ENCODE peak calls at places on chromosomes 6 and 20, in eight cellular contexts. X is AG04450, H is ascending aorta, B is PC-3, M is kidney, S is lower lobe of right lung, N is heart left ventricle, A is heart right ventricle. L is an unnamed sample.

GRCh38 chr6:40743690-40744446 is 156.7 kb upstream of the LRFN2 start:
- DNase-seq in X (no peak), H (no peak), B (no peak), M (no peak), S (no peak), N (no peak), A (no peak), L (no peak)

GRCh38 chr6:163449076-163449475 is 34.6 kb downstream of the QKI start:
- DNase-seq in X (no peak), H (no peak), B (no peak), M (no peak), S (no peak), N (no peak), A (no peak), L (no peak)

GRCh38 chr6:137165375-137166246 is 7.8 kb downstream of the IL22RA2 start:
- DNase-seq in X (no peak), H (no peak), B (peak), M (no peak), S (no peak), N (no peak), A (no peak), L (peak)

GRCh38 chr6:73782911-73783310 is 86.9 kb downstream of the CD109 start:
- DNase-seq in X (no peak), H (no peak), B (no peak), M (no peak), S (no peak), N (no peak), A (no peak), L (no peak)

GRCh38 chr6:133637436-133637835 is 251.5 kb upstream of the TCF21 start:
- DNase-seq in X (no peak), H (no peak), B (no peak), M (no peak), S (no peak), N (no peak), A (no peak), L (no peak)

GRCh38 chr6:40417031-40417430 is 170.1 kb downstream of the LRFN2 start:
- DNase-seq in X (no peak), H (no peak), B (no peak), M (no peak), S (no peak), N (peak), A (peak), L (no peak)

GRCh38 chr6:129638055-129639019 is 71.6 kb downstream of the ARHGAP18 start:
- DNase-seq in X (peak), H (no peak), B (no peak), M (no peak), S (no peak), N (no peak), A (peak), L (no peak)

GRCh38 chr6:166269301-166270039 is 38.7 kb downstream of the PRR18 start:
- DNase-seq in X (no peak), H (no peak), B (no peak), M (no peak), S (no peak), N (no peak), A (no peak), L (no peak)

GRCh38 chr6:65199121-65199520 is 507.9 kb downstream of the EYS start:
- DNase-seq in X (no peak), H (no peak), B (peak), M (no peak), S (no peak), N (no peak), A (no peak), L (no peak)

GRCh38 chr20:62141397-62142251 is 1.6 kb downstream of the PSMA7 start:
- DNase-seq in X (no peak), H (no peak), B (peak), M (no peak), S (no peak), N (no peak), A (no peak), L (peak)

GRCh38 chr20:51750037-51750769 is 18.0 kb downstream of the ATP9A start:
- DNase-seq in X (peak), H (peak), B (peak), M (peak), S (peak), N (peak), A (peak), L (peak)

GRCh38 chr6:166942393-166943168 is 13.8 kb downstream of the RNASET2 start:
- DNase-seq in X (no peak), H (no peak), B (no peak), M (no peak), S (peak), N (no peak), A (no peak), L (no peak)

GRCh38 chr6:11324453-11325023 is 92.1 kb upstream of the NEDD9 start:
- DNase-seq in X (no peak), H (no peak), B (no peak), M (no peak), S (no peak), N (no peak), A (no peak), L (no peak)

DNA sequence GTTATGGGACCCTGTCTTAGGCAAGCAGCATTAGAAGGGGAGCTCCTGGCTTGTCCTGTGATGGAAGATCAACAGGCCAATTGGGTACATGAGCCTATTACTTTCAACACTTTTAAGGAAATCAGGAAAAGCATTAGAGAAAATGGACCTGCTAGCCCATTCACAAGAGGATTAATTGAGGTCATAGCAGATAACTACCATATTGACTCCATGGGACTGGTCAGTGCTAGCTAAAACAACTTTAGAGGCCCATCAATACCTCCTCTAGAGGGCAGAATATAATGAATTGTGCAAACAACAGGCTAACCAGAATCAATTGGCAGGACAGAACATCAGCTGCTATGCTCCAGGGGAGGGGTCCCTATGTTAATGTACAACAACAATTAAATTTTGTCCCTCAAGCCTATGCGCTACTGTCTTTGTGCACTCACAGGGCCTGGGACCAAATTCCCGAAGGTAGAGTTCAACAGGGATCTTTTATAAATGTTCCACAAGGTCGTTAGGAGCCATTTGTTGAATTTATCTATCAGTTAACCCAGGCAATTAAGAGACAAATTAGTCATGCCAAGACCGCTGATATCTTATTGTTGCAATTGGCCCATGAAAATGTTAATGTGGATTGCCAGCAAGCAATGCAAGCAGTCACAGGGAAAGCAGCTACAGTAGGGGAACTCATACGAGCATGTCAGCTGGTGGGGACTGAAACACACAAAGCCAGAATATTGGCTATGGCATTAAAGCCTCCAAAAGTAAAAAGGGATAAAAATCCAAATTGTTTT is 106.6 kb upstream of the BTN3A2 start:
- DNase-seq in X (no peak), H (no peak), B (peak), M (no peak), S (no peak), N (no peak), A (no peak), L (no peak)
- H3K4me3 ChIP-seq in X (no peak), H (no peak), B (no peak), M (no peak), S (no peak), N (no peak), A (no peak), L (no peak)

DNA sequence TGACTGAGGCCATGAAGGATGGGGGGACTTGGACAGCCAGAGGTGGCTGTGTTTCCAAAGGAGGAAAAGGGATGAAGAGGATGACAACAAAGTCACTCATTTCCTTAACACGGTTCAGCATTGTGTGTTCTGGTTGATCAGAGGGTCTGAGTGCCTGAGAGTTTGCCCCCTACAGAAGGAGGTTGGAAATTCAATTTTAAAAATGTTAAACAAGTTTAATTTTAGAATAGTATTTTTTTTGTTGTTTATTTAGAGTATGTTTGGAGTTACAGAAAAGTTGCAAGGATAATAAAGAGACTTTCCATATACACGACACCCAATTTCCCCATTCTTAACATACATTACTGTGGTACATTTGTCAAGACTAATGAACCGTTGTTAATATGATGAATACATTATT is 10.3 kb upstream of the VAPB start:
- DNase-seq in X (no peak), H (no peak), B (no peak), M (no peak), S (no peak), N (no peak), A (no peak), L (no peak)
- TF ChIP-seq CTCF in X (peak), H (no peak), B (peak), M (no peak), S (no peak), N (no peak), A (no peak), L (peak)

DNA sequence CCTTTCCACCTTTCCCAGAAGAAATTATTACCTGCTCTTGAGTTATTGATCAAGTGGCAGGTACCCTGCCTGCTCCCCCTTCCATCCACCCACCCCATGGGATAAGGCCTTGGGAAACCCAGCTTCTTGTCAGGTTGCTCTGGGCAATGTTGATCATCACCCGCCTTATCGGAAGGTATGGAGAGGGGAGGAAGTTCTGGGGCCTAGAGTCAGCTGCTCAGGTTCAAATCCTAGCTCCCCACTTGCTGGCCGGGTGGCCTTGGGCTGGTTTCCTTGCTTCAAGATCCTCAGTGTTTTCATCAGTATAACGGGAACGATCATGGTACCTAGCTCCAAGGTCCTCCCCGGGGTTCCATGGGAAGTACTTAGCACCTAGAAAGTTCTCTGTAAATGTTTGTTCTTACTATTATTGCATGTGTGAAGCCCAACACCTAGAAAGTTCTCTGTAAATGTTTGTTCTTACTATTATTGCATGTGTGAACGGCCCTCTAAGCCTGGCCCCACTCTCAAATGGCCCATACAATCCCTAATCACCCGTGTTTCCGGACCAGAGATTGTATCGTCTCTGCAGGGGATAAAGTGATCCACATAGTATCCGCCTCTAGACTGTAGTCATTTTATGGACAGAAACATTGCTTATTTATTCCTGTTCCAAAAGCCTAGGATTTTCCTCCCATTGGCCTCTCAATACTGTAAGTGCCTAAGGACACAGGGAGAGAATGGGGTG is 1.1 kb upstream of the PREX1 start:
- DNase-seq in X (no peak), H (no peak), B (no peak), M (no peak), S (no peak), N (no peak), A (no peak), L (no peak)
- H3K4me3 ChIP-seq in X (peak), H (peak), B (peak), M (peak), S (peak), N (peak), A (peak), L (peak)

DNA sequence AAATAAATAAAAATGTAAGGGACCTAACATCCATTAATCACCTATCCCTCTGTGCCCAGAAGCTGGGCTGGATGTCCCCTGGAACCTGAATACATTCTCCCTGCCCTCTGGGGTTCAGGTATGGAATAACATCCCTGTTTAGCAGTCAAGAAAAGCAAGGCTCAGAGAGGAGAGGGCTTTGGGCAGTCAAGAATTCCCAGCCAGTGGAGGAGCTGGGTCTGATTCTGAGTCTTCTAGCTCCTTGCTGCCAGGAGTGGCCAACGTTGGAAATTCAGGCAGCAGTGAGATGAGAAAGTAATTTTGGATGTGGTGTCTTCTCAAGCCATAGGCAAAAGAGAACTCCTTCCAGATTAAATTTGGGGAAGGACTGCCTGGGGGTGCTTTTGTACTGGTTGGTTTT is 42.6 kb upstream of the ZNFX1 start:
- DNase-seq in X (no peak), H (no peak), B (peak), M (no peak), S (no peak), N (no peak), A (no peak), L (peak)
- TF ChIP-seq CTCF in X (peak), H (no peak), B (peak), M (no peak), S (peak), N (peak), A (no peak), L (peak)

GRCh38 chr6:7697820-7698623 is 27.9 kb upstream of the BMP6 start:
- DNase-seq in X (peak), H (peak), B (peak), M (no peak), S (no peak), N (peak), A (peak), L (peak)
- H3K4me3 ChIP-seq in X (peak), H (peak), B (peak), M (no peak), S (no peak), N (no peak), A (no peak), L (peak)

DNA sequence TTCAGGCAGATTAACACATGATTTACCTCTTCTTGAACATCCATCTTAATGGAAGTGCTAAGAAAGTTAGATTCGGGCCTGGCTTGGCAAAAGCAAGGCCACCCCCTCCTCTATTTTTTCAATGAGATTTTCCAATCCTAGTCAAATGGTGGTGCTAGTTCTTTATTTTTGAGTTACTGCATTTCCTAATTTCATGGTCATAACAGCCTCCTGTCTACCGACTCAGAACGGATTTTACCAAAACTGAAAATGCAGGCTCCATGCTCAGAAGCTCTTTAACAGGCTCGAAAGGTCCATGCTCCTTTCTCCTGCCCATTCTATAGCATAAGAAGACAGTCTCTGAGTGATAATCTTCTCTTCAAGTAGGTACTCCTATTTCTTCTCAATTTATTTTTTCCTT is 117.2 kb upstream of the ESR1 start:
- DNase-seq in X (no peak), H (no peak), B (peak), M (no peak), S (no peak), N (no peak), A (no peak), L (peak)
- TF ChIP-seq CTCF in X (no peak), H (peak), B (peak), M (peak), S (peak), N (peak), A (peak), L (peak)

DNA sequence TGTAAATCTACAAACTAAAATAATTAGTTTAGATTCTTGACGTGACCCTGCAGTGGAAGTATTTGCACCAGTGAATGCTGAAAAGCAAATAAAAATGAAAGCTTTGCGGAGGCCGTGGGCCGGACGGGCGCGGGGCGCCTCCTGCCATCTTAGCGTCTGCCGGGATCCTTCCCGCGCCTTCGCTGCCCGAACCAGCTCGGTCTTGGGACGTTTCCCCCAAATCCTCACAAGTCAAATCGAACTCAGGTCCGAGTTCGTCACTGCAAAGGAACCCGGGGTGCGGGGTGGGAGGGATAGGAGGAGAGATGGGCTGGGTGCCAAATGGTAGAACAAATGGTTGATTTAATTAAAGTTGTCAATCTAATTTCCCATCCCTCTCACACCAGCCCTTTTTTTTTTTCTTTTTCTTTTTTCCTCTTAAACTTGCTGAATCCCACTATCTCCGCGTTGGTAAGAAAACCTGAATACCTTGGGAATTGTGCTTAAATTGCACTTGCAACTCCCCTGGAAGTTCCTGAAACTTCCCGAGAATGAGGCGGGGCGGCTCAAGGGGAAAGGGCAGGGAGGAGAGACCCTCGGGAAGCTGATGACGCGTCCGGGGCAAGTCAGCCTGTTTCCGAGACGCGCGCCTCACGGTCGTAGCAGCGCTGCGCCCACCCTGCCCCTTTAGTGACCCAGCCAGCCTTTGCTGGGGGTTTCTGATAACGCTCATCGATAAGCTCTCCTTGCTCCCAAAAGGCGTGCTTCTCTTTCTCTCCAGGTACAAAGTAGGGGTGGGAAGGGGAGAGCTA is 1.7 kb downstream of the GJA1 start:
- DNase-seq in X (peak), H (peak), B (peak), M (peak), S (peak), N (peak), A (peak), L (peak)
- H3K4me3 ChIP-seq in X (peak), H (peak), B (peak), M (peak), S (peak), N (peak), A (peak), L (peak)